ENCODE peak calls at places on chromosomes 6 and 20, in five cellular contexts. C, R, Y, N and I are unnamed samples.

GRCh38 chr6:47041741-47042140 is 391 bp downstream of the ADGRF1 start:
- DNase-seq in C (no peak), R (no peak), Y (no peak), N (no peak), I (no peak)

GRCh38 chr6:30443657-30444450 is 45.5 kb upstream of the HLA-E start:
- DNase-seq in C (no peak), R (no peak), Y (no peak), N (no peak), I (no peak)

GRCh38 chr20:32737371-32738223 is 5.7 kb downstream of the COMMD7 start:
- DNase-seq in C (no peak), R (no peak), Y (no peak), N (no peak), I (no peak)

GRCh38 chr6:36752187-36752885 is 54.7 kb downstream of the RAB44 start:
- DNase-seq in C (no peak), R (no peak), Y (no peak), N (no peak), I (no peak)

GRCh38 chr6:70222350-70222749 is 80.5 kb downstream of the COL9A1 start:
- DNase-seq in C (no peak), R (no peak), Y (no peak), N (no peak), I (no peak)

GRCh38 chr6:72416744-72417143 is 205.1 kb upstream of the KCNQ5 start:
- DNase-seq in C (no peak), R (no peak), Y (no peak), N (no peak), I (no peak)

GRCh38 chr20:9270831-9271230 is 201.9 kb downstream of the PLCB4 start:
- DNase-seq in C (no peak), R (no peak), Y (no peak), N (no peak), I (no peak)

GRCh38 chr6:166969390-166970002 is 13.1 kb upstream of the RNASET2 start:
- DNase-seq in C (no peak), R (no peak), Y (no peak), N (no peak), I (no peak)

GRCh38 chr6:41428995-41429417 is 93.6 kb downstream of the NCR2 start:
- DNase-seq in C (no peak), R (no peak), Y (no peak), N (no peak), I (no peak)

GRCh38 chr20:14677455-14677854 is 340.0 kb upstream of the FLRT3 start:
- DNase-seq in C (no peak), R (no peak), Y (no peak), N (no peak), I (no peak)

GRCh38 chr6:144655376-144655775 is 370.2 kb downstream of the UTRN start:
- DNase-seq in C (no peak), R (no peak), Y (no peak), N (no peak), I (no peak)

GRCh38 chr20:32762754-32763201 is 593 bp downstream of the DNMT3B start:
- DNase-seq in C (no peak), R (no peak), Y (no peak), N (no peak), I (no peak)

GRCh38 chr6:32967151-32968091 is 973 bp upstream of the BRD2 start:
- DNase-seq in C (peak; percentile 44), R (no peak), Y (no peak), N (peak; percentile 87), I (no peak)

GRCh38 chr20:32982617-32983458 is 21.4 kb downstream of the SUN5 start:
- DNase-seq in C (no peak), R (no peak), Y (no peak), N (peak; percentile 50), I (no peak)

GRCh38 chr6:63643862-63644261 is 8.3 kb downstream of the PHF3 start:
- DNase-seq in C (no peak), R (no peak), Y (no peak), N (no peak), I (no peak)

GRCh38 chr6:41092421-41093140 is 19.8 kb downstream of the NFYA start:
- DNase-seq in C (no peak), R (no peak), Y (no peak), N (peak; percentile 41), I (peak; percentile 15)

GRCh38 chr6:139338845-139339244 is 35.6 kb downstream of the CITED2 start:
- DNase-seq in C (no peak), R (no peak), Y (no peak), N (no peak), I (no peak)

GRCh38 chr6:2412731-2413130 is 167.3 kb upstream of the GMDS start:
- DNase-seq in C (no peak), R (no peak), Y (no peak), N (no peak), I (no peak)

GRCh38 chr20:63011798-63012197 is 5.0 kb upstream of the BHLHE23 start:
- DNase-seq in C (no peak), R (no peak), Y (peak; percentile 55), N (no peak), I (no peak)

GRCh38 chr6:36953931-36954261 is 642 bp upstream of the PI16 start:
- DNase-seq in C (no peak), R (no peak), Y (no peak), N (no peak), I (no peak)

GRCh38 chr20:51586005-51586440 is 43.5 kb upstream of the NFATC2 start:
- DNase-seq in C (no peak), R (no peak), Y (no peak), N (no peak), I (no peak)

GRCh38 chr6:55014321-55015088 is 159.8 kb upstream of the HCRTR2 start:
- DNase-seq in C (no peak), R (no peak), Y (no peak), N (no peak), I (no peak)

GRCh38 chr20:49513531-49513930 is 31.1 kb upstream of the KCNB1 start:
- DNase-seq in C (no peak), R (no peak), Y (no peak), N (no peak), I (no peak)

GRCh38 chr6:50816115-50816675 is 2.5 kb upstream of the TFAP2B start:
- DNase-seq in C (peak; percentile 84), R (peak; percentile 42), Y (peak; percentile 19), N (peak; percentile 67), I (peak; percentile 55)

GRCh38 chr6:42279144-42279781 is 61.6 kb upstream of the MRPS10 start:
- DNase-seq in C (no peak), R (no peak), Y (no peak), N (no peak), I (no peak)

GRCh38 chr6:37965964-37966676 is 146.6 kb downstream of the ZFAND3 start:
- DNase-seq in C (no peak), R (no peak), Y (no peak), N (peak; percentile 15), I (no peak)

GRCh38 chr6:41537359-41537758 is 8.8 kb upstream of the FOXP4 start:
- DNase-seq in C (no peak), R (no peak), Y (no peak), N (no peak), I (no peak)

GRCh38 chr20:10649080-10649816 is 24.6 kb downstream of the JAG1 start:
- DNase-seq in C (no peak), R (no peak), Y (no peak), N (no peak), I (no peak)

GRCh38 chr20:60271597-60271996 is 313.4 kb downstream of the CDH26 start:
- DNase-seq in C (no peak), R (no peak), Y (no peak), N (no peak), I (peak; percentile 17)

GRCh38 chr6:138844203-138844602 is 48.3 kb downstream of the ECT2L start:
- DNase-seq in C (no peak), R (no peak), Y (no peak), N (peak; percentile 24), I (no peak)

GRCh38 chr6:14732226-14732844 is 513.5 kb upstream of the JARID2 start:
- DNase-seq in C (no peak), R (no peak), Y (no peak), N (no peak), I (no peak)

GRCh38 chr6:14736231-14736953 is 509.5 kb upstream of the JARID2 start:
- DNase-seq in C (no peak), R (no peak), Y (no peak), N (no peak), I (no peak)

GRCh38 chr6:14732845-14733757 is 512.8 kb upstream of the JARID2 start:
- DNase-seq in C (no peak), R (peak; percentile 38), Y (no peak), N (peak; percentile 31), I (no peak)

GRCh38 chr6:14734416-14735340 is 511.2 kb upstream of the JARID2 start:
- DNase-seq in C (no peak), R (no peak), Y (peak; percentile 88), N (no peak), I (no peak)

GRCh38 chr6:14734052-14734415 is 511.8 kb upstream of the JARID2 start:
- DNase-seq in C (no peak), R (no peak), Y (no peak), N (no peak), I (no peak)
- TF ChIP-seq SUZ12 in C (no peak), R (no peak), Y (no peak), N (no peak), I (no peak)

GRCh38 chr6:110517034-110517433 is 40.6 kb upstream of the SLC22A16 start:
- DNase-seq in C (no peak), R (no peak), Y (no peak), N (peak; percentile 32), I (no peak)
- TF ChIP-seq SUZ12 in C (no peak), R (no peak), Y (no peak), N (no peak), I (no peak)

GRCh38 chr20:2387580-2387979 is 6.9 kb downstream of the TGM6 start:
- DNase-seq in C (no peak), R (no peak), Y (no peak), N (no peak), I (no peak)

GRCh38 chr20:2386516-2387179 is 5.9 kb downstream of the TGM6 start:
- DNase-seq in C (no peak), R (no peak), Y (no peak), N (no peak), I (no peak)

GRCh38 chr20:2385026-2385425 is 4.3 kb downstream of the TGM6 start:
- DNase-seq in C (no peak), R (no peak), Y (no peak), N (no peak), I (no peak)

GRCh38 chr20:2385496-2385895 is 4.8 kb downstream of the TGM6 start:
- DNase-seq in C (no peak), R (no peak), Y (no peak), N (no peak), I (no peak)

GRCh38 chr20:2387180-2387577 is 6.5 kb downstream of the TGM6 start:
- DNase-seq in C (peak; percentile 86), R (peak; percentile 61), Y (peak; percentile 21), N (peak; percentile 48), I (peak; percentile 62)
- TF ChIP-seq SUZ12 in C (no peak), R (no peak), Y (no peak), N (no peak), I (no peak)

DNA sequence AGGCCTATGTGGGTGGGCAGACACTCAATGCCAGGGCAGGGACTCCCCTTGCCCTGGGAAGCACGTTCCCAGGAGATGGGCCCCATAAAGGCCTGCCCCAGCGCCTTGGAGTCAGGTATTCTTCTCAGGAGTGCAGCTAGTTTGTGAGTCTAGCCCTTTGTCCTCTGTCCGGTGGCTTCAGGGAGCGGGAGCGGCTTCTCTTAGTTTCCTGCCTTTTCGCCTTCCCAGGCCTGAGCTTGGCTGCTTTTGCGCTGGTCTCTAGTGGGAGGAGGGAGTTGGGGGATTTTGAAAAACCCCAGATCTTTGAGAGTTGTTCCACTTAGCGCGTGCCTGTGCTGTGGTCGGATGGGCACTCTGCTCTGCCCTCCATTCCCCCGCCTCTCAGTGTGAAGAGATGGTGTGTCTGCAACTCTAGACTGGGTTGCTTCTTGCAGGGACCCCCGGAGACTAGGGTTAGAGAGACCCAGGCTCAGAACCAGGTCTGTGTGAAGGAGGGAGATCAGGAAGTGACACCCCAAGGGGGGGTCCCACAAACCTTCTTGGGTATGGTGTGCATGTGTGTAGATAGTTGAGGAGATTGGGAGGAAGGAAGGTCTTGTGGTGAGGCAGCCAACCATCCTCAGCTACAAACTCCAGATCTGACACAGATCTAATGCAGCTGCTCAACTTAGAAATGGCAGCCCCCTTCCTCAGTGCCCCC is 1.3 kb downstream of the PLCG1 start:
- DNase-seq in C (no peak), R (no peak), Y (no peak), N (peak; percentile 40), I (no peak)
- TF ChIP-seq SUZ12 in C (no peak), R (no peak), Y (no peak), N (no peak), I (no peak)